ENCODE peak calls at places on chromosomes 11 and 22, in six cellular contexts. J is transverse colon, K is GM12878, O is uterus, L is HCT116, E is IMR-90. H is an unnamed sample.

GRCh38 chr11:23280088-23280487 is 419.8 kb upstream of the CCDC179 start:
- DNase-seq in L (no peak), O (no peak), J (no peak), E (peak; percentile 76), K (no peak), H (no peak)

GRCh38 chr11:117717485-117718314 is 79.3 kb downstream of the DSCAML1 start:
- DNase-seq in K (no peak), L (no peak), E (no peak), J (peak; percentile 32), O (no peak), H (no peak)

GRCh38 chr22:41437198-41437597 is 9.4 kb downstream of the TOB2 start:
- DNase-seq in J (no peak), E (no peak), O (no peak), L (no peak), K (no peak), H (no peak)

GRCh38 chr11:1071571-1072115 is 3.0 kb upstream of the MUC2 start:
- DNase-seq in O (peak; percentile 16), J (no peak), L (no peak), K (no peak), E (no peak), H (no peak)

GRCh38 chr11:70468256-70469230 is 70.2 kb downstream of the CTTN start:
- DNase-seq in K (no peak), E (no peak), L (no peak), J (no peak), O (no peak), H (no peak)

GRCh38 chr11:2420502-2421225 is 20.1 kb downstream of the TSSC4 start:
- DNase-seq in L (peak; percentile 40), J (peak; percentile 73), E (peak; percentile 59), O (peak; percentile 72), K (no peak), H (peak; percentile 93)

GRCh38 chr11:30741039-30741550 is 154.9 kb upstream of the MPPED2 start:
- DNase-seq in L (no peak), E (peak; percentile 91), J (peak; percentile 29), K (no peak), O (peak; percentile 62), H (no peak)

GRCh38 chr11:19703211-19703610 is 9.4 kb upstream of the NAV2 start:
- DNase-seq in J (no peak), O (no peak), K (no peak), L (no peak), E (peak; percentile 36), H (no peak)

GRCh38 chr11:16791494-16791961 is 53.1 kb downstream of the C11orf58 start:
- DNase-seq in L (peak; percentile 62), E (peak; percentile 95), K (no peak), J (no peak), O (no peak), H (peak; percentile 75)

GRCh38 chr11:416757-417621 is 2.2 kb upstream of the SIGIRR start:
- DNase-seq in K (no peak), O (no peak), E (no peak), L (no peak), J (peak; percentile 80), H (no peak)

GRCh38 chr11:106585061-106585460 is 433.2 kb downstream of the GUCY1A2 start:
- DNase-seq in O (no peak), L (no peak), K (no peak), E (peak; percentile 51), J (no peak), H (no peak)

GRCh38 chr22:17095538-17095937 is 10.7 kb downstream of the IL17RA start:
- DNase-seq in L (no peak), K (no peak), E (no peak), O (no peak), J (no peak), H (no peak)

GRCh38 chr11:86141645-86142569 is 73.0 kb upstream of the PICALM start:
- DNase-seq in K (no peak), L (no peak), E (peak; percentile 23), J (no peak), O (no peak), H (no peak)

GRCh38 chr11:118226294-118226693 is 1.5 kb upstream of the JAML start:
- DNase-seq in O (no peak), K (no peak), L (no peak), E (no peak), J (no peak), H (no peak)

GRCh38 chr11:108965602-108966001 is 300.7 kb downstream of the DDX10 start:
- DNase-seq in K (no peak), O (no peak), J (no peak), E (peak; percentile 88), L (no peak), H (peak; percentile 10)

GRCh38 chr11:63838682-63839507 is at the start of gene MARK2:
- DNase-seq in L (peak; percentile 97), E (peak; percentile 96), K (peak; percentile 77), J (peak; percentile 99), O (peak; percentile 98), H (peak; percentile 78)
- TF ChIP-seq POLR2A in L (peak; percentile 18), E (peak; percentile 66), K (peak; percentile 75), J (no peak), O (peak; percentile 82), H (peak; percentile 90)

DNA sequence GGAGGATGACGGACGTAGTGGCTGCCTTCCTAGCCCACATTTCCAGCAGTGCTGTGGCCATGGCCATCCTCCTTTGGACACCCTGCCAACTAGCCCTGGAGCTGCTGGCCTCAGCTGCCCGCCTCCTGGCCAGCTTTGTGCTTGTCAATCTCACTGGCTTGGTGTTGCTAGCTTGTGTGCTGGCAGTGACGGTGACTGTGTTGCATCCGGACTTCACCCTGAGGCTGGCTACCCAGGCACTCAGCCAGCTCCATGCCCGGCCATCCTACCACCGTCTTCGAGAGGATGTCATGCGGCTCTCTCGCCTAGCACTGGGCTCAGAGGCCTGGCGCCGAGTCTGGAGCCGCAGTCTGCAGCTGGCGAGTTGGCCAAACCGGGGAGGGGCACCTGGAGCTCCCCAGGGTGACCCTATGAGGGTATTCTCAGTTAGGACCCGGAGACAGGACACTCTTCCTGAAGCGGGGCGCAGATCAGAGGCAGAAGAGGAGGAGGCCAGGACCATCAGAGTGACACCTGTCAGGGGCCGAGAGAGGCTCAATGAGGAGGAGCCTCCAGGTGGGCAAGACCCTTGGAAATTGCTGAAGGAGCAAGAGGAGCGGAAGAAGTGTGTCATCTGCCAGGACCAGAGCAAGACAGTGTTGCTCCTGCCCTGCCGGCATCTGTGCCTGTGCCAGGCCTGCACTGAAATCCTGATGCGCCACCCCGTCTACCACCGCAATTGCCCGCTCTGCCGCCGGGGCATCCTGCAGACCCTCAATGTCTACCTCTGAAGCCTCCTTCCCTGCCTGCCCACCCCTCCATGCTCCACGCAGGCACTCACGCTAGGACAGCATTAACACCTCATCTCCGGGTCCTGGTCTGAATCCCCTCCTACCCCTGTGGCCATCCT is 1.6 kb downstream of the RNF26 start:
- DNase-seq in J (no peak), K (no peak), L (no peak), O (no peak), E (no peak), H (no peak)
- TF ChIP-seq POLR2A in J (no peak), K (no peak), L (no peak), O (no peak), E (no peak), H (no peak)

GRCh38 chr11:67345949-67346819 is 7.2 kb downstream of the POLD4 start:
- DNase-seq in K (peak; percentile 24), O (no peak), L (peak; percentile 54), J (peak; percentile 66), E (peak; percentile 58), H (no peak)
- TF ChIP-seq POLR2A in K (no peak), O (no peak), L (no peak), J (no peak), E (no peak), H (no peak)

DNA sequence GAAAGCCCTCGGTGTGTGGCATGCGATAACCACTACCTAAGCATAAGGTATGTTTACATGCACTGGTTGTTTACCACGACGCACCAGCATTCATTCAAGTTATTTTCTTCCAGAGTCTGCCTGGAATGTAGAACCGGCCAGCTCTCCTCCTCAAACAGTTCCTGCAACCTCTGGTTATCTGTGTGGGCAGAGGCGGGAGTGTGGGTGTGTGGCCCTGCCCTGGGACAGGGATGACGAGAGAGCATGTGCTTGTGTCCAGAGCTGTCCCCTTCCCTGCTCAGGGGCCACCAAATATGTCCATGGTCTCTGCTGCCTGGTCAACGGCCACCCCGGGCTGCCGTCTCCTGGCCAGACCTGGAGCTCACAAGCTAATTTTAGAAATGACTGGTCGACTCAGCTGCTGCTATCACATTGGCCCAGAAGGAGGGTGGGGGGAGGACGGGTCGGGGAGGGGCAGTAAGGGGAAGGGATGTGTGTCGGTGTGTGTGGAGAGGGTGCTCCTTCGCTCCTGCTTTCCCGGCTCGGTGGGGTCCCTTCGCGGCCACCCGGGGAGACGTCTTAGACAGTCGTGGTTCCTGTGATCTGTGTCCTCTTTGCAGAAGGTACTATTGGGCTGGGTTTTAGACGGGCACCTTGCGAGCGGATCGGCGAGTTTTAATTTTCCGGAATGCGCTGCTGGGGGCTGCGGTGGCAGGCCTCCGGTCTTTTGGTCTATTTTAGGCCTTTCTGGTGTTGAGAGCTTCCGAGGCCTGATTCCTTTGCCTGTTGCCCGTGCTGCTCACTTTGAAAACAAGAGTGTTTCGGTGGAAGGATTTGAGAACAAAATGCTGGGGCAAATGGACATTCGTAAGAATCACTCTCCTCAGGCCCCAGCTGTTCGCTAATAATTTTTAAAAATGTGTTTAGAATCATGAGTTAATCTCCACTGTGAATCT is at the start of gene MYO18B:
- DNase-seq in E (no peak), O (no peak), J (no peak), K (no peak), L (no peak), H (no peak)
- TF ChIP-seq POLR2A in E (no peak), O (no peak), J (no peak), K (no peak), L (no peak), H (no peak)

DNA sequence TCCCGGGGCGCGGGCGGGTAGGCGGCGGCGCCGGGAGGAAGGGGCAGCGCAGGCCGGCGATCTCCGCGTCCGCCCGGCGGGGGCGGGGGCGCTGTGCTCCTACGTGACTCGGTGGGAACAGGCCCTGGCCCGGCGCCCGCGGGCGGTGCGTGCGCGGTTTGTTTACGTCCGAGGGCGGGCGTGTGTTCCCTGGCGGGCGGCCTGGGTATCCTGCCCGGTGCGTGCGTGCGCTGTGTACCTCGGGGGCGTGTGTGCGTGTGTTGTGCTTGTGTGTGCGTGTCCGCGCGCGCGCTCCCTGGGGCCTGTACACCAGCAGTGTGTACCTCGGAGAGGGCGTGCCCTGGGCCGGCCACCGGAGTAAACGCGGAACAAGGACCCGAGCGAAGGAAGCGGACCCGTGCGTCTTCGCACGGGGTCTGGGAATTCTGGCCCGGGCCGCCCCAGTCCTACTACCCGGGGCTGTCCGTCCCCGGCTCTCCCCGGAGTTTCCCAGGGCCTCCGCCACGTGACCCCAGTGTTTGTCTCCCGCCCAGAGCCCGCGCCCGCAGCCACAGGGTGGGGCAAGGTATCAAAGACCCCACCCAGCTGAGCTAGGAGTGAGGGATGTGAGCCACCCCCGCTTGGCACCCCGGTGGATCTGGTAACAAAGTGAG is 769 bp downstream of the MAFF start:
- DNase-seq in K (no peak), E (peak; percentile 92), L (no peak), O (peak; percentile 93), J (peak; percentile 88), H (no peak)
- TF ChIP-seq POLR2A in K (peak; percentile 37), E (no peak), L (no peak), O (peak; percentile 9), J (no peak), H (no peak)

H was measured in H54.